ENCODE peak calls at places on chromosomes 6 and 20, in eight cellular contexts. W is stomach, X is GM12878, E is heart right ventricle, T is body of pancreas, R is GM23248, P is left lung, K is cardiac muscle cell. L is an unnamed sample.

GRCh38 chr6:31792741-31793140 is 2.8 kb downstream of the VARS1 start:
- DNase-seq in T (no peak), E (no peak), K (no peak), W (no peak), P (peak; percentile 64), R (peak; percentile 36), X (no peak), L (no peak)

GRCh38 chr20:32012159-32012682 is 2.0 kb downstream of the CCM2L start:
- DNase-seq in E (no peak), K (no peak), R (no peak), P (no peak), X (no peak), W (no peak), T (no peak), L (no peak)

GRCh38 chr20:3000852-3001523 is 42.4 kb upstream of the GNRH2 start:
- DNase-seq in T (no peak), E (peak; percentile 10), P (no peak), W (no peak), X (no peak), R (peak; percentile 67), K (peak; percentile 37), L (no peak)

GRCh38 chr6:134253681-134254080 is 64.2 kb downstream of the SGK1 start:
- DNase-seq in T (peak; percentile 59), P (no peak), X (no peak), E (no peak), R (peak; percentile 83), K (peak; percentile 38), W (no peak), L (peak; percentile 38)

GRCh38 chr6:81640891-81641290 is 111.6 kb downstream of the TENT5A start:
- DNase-seq in W (no peak), T (no peak), E (no peak), P (no peak), X (no peak), R (no peak), K (no peak), L (no peak)

GRCh38 chr6:152112503-152113261 is 305.2 kb downstream of the ESR1 start:
- DNase-seq in R (no peak), X (no peak), T (peak; percentile 64), E (peak; percentile 76), W (peak; percentile 50), K (no peak), P (peak; percentile 80), L (no peak)

GRCh38 chr6:42960243-42961019 is at the start of gene GNMT:
- DNase-seq in P (peak; percentile 93), T (peak; percentile 95), K (peak; percentile 84), W (peak; percentile 91), R (peak; percentile 55), X (no peak), E (peak; percentile 26), L (peak; percentile 14)

GRCh38 chr20:19785886-19786285 is 27.8 kb downstream of the RIN2 start:
- DNase-seq in K (peak; percentile 93), R (no peak), T (no peak), P (no peak), E (no peak), W (no peak), X (no peak), L (no peak)

GRCh38 chr20:34712525-34713192 is 8.5 kb downstream of the TP53INP2 start:
- DNase-seq in K (no peak), E (no peak), R (no peak), P (no peak), W (no peak), T (no peak), X (no peak), L (no peak)

GRCh38 chr20:4090756-4091331 is 75.5 kb upstream of the RNF24 start:
- DNase-seq in K (no peak), X (no peak), R (peak; percentile 87), P (no peak), E (no peak), T (no peak), W (peak; percentile 21), L (no peak)

GRCh38 chr20:53870426-53871199 is 199.8 kb downstream of the BCAS1 start:
- DNase-seq in R (peak; percentile 29), P (no peak), T (no peak), E (no peak), X (no peak), K (no peak), W (no peak), L (peak; percentile 18)

GRCh38 chr20:45433316-45433715 is 17.4 kb downstream of the PIGT start:
- DNase-seq in W (no peak), X (no peak), R (peak; percentile 56), T (no peak), K (no peak), P (no peak), E (peak; percentile 84), L (peak; percentile 81)

GRCh38 chr6:80636689-80637088 is 530.2 kb downstream of the BCKDHB start:
- DNase-seq in P (no peak), R (peak; percentile 38), K (no peak), E (no peak), X (no peak), W (no peak), T (no peak), L (no peak)

GRCh38 chr6:35070111-35070510 is 71.0 kb downstream of the TCP11 start:
- DNase-seq in K (no peak), E (no peak), X (no peak), W (no peak), T (no peak), P (no peak), R (no peak), L (no peak)

GRCh38 chr6:1382883-1383728 is 6.3 kb upstream of the FOXF2 start:
- DNase-seq in P (no peak), W (no peak), E (no peak), X (no peak), K (no peak), T (no peak), R (peak; percentile 33), L (no peak)

GRCh38 chr6:22334778-22335177 is 37.9 kb upstream of the PRL start:
- DNase-seq in E (no peak), P (no peak), K (no peak), X (no peak), T (no peak), R (no peak), W (no peak), L (no peak)

GRCh38 chr6:1855890-1856289 is 246.2 kb downstream of the FOXC1 start:
- DNase-seq in P (no peak), W (no peak), R (no peak), T (no peak), X (no peak), K (no peak), E (no peak), L (no peak)

GRCh38 chr6:11700118-11700718 is 78.4 kb downstream of the ADTRP start:
- DNase-seq in K (peak; percentile 61), P (no peak), W (no peak), E (no peak), R (peak; percentile 80), X (no peak), T (no peak), L (no peak)

GRCh38 chr6:26358511-26358981 is 6.5 kb upstream of the BTN3A2 start:
- DNase-seq in P (no peak), T (no peak), E (no peak), X (peak; percentile 62), W (no peak), R (no peak), K (no peak), L (no peak)

GRCh38 chr20:24996449-24997195 is 4.1 kb upstream of the APMAP start:
- DNase-seq in E (no peak), W (no peak), P (no peak), T (no peak), X (no peak), R (no peak), K (no peak), L (no peak)

GRCh38 chr6:106097368-106098231 is 11.5 kb downstream of the PRDM1 start:
- DNase-seq in T (no peak), W (no peak), E (no peak), X (peak; percentile 78), R (peak; percentile 75), K (no peak), P (no peak), L (no peak)

GRCh38 chr20:56285496-56285895 is 37.0 kb downstream of the MC3R start:
- DNase-seq in E (no peak), R (peak; percentile 2), W (no peak), P (no peak), K (no peak), X (no peak), T (no peak), L (no peak)
- H3K9me3 ChIP-seq in E (no peaks in the 10 kb centered on the region), R (no peaks in the 10 kb centered on the region), W (no peaks in the 10 kb centered on the region), P (peaks cover 1% of the 10 kb centered on the region), K (peaks cover 2% of the 10 kb centered on the region), X (no peaks in the 10 kb centered on the region), T (no peaks in the 10 kb centered on the region), L (no peaks in the 10 kb centered on the region)

DNA sequence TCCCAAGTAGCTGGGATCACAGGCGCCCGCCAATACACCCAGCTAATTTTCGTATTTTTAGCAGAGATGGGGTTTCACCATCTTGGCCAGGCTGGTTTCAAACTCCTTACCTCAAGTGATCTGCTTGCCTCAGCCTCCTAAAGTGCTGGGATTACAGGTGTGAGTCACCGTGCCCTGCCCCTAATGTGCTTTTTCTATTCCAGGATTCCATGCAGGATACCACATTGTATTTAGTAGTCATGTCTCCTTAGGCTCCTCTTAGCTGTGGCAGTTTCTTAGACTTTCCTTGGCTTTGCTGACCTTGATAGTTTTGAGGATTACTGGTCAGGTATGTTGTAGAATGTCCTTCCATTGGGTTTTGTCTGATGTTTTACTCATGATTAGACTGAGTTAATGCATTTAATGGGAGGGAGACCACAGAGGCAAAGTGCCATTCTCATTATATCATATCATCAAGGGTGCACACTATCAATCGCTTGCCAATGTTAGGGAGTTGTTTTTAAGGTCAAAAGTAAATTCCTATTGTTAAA is 39.6 kb upstream of the TNFAIP3 start:
- DNase-seq in P (no peak), R (no peak), E (no peak), K (no peak), W (no peak), T (no peak), X (no peak), L (no peak)
- H3K9me3 ChIP-seq in P (no peaks in the 10 kb centered on the region), R (no peaks in the 10 kb centered on the region), E (peaks cover 4% of the 10 kb centered on the region), K (no peaks in the 10 kb centered on the region), W (no peaks in the 10 kb centered on the region), T (no peaks in the 10 kb centered on the region), X (no peaks in the 10 kb centered on the region), L (no peaks in the 10 kb centered on the region)

DNA sequence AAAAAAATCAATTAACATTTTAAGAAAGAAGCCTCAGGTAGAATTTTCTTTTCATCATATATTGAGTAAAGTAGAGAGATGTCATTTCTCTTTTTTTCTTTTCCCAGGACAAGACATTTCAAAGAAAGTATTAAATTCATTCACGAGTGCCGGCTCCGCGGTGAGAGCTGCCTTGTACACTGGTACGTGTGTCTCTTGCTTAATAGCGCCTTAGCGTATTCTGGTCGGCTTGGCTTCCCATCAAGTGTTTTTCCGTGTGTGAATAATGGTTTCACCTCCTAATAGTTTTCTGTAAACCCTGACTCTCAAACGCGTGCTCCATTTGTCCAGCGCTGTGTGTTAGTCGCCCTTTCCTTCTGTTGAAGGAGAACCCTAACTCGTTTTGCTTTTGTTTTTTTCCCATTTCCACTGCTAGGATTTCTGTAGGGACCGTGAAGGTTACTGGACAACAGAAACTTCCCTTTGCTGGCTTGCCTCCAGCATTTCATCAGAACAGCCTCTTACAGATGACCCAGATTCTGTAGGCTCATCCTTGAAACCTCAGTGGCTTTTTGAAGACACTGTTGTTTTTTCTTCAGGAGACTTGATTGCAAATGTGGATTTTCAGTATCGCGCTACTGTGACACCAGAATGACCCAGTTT is 45.7 kb upstream of the IRF4 start:
- DNase-seq in T (no peak), W (no peak), X (no peak), P (peak; percentile 76), R (peak; percentile 36), E (no peak), K (no peak), L (no peak)
- H3K9me3 ChIP-seq in T (no peaks in the 10 kb centered on the region), W (no peaks in the 10 kb centered on the region), X (no peaks in the 10 kb centered on the region), P (no peaks in the 10 kb centered on the region), R (no peaks in the 10 kb centered on the region), E (no peaks in the 10 kb centered on the region), K (no peaks in the 10 kb centered on the region), L (no peaks in the 10 kb centered on the region)

GRCh38 chr6:61203966-61204496 is 1082.0 kb downstream of the KHDRBS2 start:
- DNase-seq in X (no peak), T (no peak), R (no peak), P (no peak), E (no peak), K (no peak), W (no peak), L (no peak)
- H3K9me3 ChIP-seq in X (no peaks in the 10 kb centered on the region), T (peaks cover 13% of the 10 kb centered on the region), R (no peaks in the 10 kb centered on the region), P (peaks cover 83% of the 10 kb centered on the region), E (no peaks in the 10 kb centered on the region), K (no peaks in the 10 kb centered on the region), W (peaks cover 65% of the 10 kb centered on the region), L (no peaks in the 10 kb centered on the region)

L was measured in MG63.